ENCODE peak calls at places on chromosomes 2 and 18, in six cellular contexts. A is Caco-2, I is cardiac fibroblast, X is body of pancreas, T is PC-3, E is astrocyte of the spinal cord. U is an unnamed sample.

GRCh38 chr18:13464432-13465125 is 246.0 kb downstream of the LDLRAD4 start:
- DNase-seq in X (peak), T (no peak), I (peak), E (no peak), A (no peak), U (peak)

GRCh38 chr2:100895934-100896685 is 76.2 kb downstream of the NPAS2 start:
- DNase-seq in T (no peak), A (no peak), X (no peak), E (no peak), I (no peak), U (no peak)

GRCh38 chr18:54263904-54264336 is 5.4 kb upstream of the POLI start:
- DNase-seq in E (no peak), I (no peak), X (no peak), T (no peak), A (no peak), U (no peak)

GRCh38 chr18:24136967-24137373 is 1.9 kb upstream of the CABYR start:
- DNase-seq in I (no peak), A (no peak), T (peak), E (no peak), X (no peak), U (peak)

GRCh38 chr2:37862620-37863019 is 62.5 kb upstream of the RMDN2 start:
- DNase-seq in A (no peak), I (no peak), T (no peak), E (no peak), X (no peak), U (no peak)

GRCh38 chr18:64103979-64104378 is 44.9 kb downstream of the LINC00305 start:
- DNase-seq in T (peak), I (no peak), X (no peak), A (no peak), E (no peak), U (peak)

GRCh38 chr2:36294290-36294689 is 61.3 kb upstream of the CRIM1 start:
- DNase-seq in X (no peak), I (no peak), E (no peak), A (no peak), T (no peak), U (no peak)

GRCh38 chr2:7963787-7964186 is 718.1 kb upstream of the ID2 start:
- DNase-seq in E (no peak), T (peak), I (no peak), X (no peak), A (no peak), U (no peak)

GRCh38 chr2:26285931-26286330 is 41.2 kb downstream of the HADHB start:
- DNase-seq in X (no peak), E (no peak), I (no peak), A (no peak), T (no peak), U (no peak)

GRCh38 chr18:13548944-13549878 is 177.1 kb downstream of the FAM210A start:
- DNase-seq in E (no peak), A (no peak), X (no peak), I (no peak), T (no peak), U (no peak)

GRCh38 chr2:17254421-17254820 is 263.8 kb downstream of the RAD51AP2 start:
- DNase-seq in A (no peak), I (no peak), T (no peak), E (no peak), X (no peak), U (no peak)

GRCh38 chr2:171134624-171135230 is 26.0 kb downstream of the TLK1 start:
- DNase-seq in I (peak), E (no peak), A (no peak), T (no peak), X (no peak), U (peak)

DNA sequence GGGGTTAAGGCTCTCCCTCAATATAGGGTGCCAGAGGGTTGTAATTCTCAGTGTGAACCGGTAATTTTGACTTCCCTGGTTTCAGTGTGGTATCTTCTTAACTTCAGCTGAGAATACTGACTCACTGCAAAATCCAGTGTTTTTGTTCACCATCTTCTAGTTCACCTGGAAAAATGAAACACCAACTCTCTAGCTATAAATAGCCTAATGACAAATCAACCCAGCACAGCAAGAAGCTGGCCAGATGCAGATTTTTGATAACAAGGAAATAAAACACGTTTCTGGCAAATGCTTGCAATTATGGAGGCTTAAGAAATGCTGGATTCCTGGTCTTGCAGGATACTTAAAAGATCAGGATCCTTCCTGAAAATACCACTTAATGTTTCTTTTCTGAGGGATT is 192.3 kb downstream of the CLIP4 start:
- DNase-seq in A (no peak), I (no peak), E (no peak), X (no peak), T (peak), U (peak)
- H3K4me3 ChIP-seq in A (no peak), I (no peak), E (no peak), X (no peak), T (no peak), U (no peak)

GRCh38 chr2:185979546-185980071 is 241.0 kb downstream of the FSIP2 start:
- DNase-seq in T (peak), X (no peak), I (no peak), A (no peak), E (peak), U (no peak)
- TF ChIP-seq CTCF in T (peak), X (peak), I (no peak), A (no peak), E (no peak), U (no peak)

GRCh38 chr2:102337012-102337411 is 18.6 kb upstream of the IL18R1 start:
- DNase-seq in T (peak), E (no peak), A (no peak), X (no peak), I (peak), U (peak)
- H3K4me3 ChIP-seq in T (peak), E (no peak), A (no peak), X (no peak), I (peak), U (no peak)

GRCh38 chr2:108858894-108859293 is 72.3 kb downstream of the CCDC138 start:
- DNase-seq in T (peak), I (peak), E (peak), X (no peak), A (no peak), U (peak)

GRCh38 chr2:108852375-108852774 is 65.8 kb downstream of the CCDC138 start:
- DNase-seq in E (no peak), X (no peak), I (no peak), T (no peak), A (no peak), U (no peak)

GRCh38 chr2:108853421-108853820 is 66.8 kb downstream of the CCDC138 start:
- DNase-seq in T (no peak), E (no peak), A (no peak), X (no peak), I (peak), U (peak)

GRCh38 chr2:108854484-108854883 is 67.9 kb downstream of the CCDC138 start:
- DNase-seq in E (no peak), I (no peak), A (no peak), X (no peak), T (no peak), U (no peak)

DNA sequence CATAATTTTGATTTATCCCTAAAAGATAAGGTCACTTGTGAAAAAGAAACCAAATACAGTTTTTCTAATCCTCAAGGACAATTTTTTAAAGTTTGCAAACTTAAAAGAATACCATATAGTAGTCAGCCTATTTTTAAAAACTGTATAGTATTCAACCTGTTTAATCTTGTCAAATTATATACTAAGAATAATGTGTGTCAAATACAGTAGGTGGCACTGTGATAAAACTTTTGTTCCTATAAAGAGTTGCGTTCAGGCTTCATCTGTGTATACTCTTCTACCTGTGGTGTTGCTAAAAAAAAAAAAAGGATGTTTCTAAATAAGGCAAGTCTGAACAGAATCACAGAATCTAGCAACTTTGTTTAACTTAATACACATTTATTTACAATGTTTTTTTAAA is 68.6 kb downstream of the CCDC138 start:
- DNase-seq in X (no peak), E (peak), A (no peak), T (peak), I (peak), U (peak)
- TF ChIP-seq CTCF in X (peak), E (no peak), A (no peak), T (peak), I (no peak), U (peak)

GRCh38 chr18:49162226-49162848 is 211.6 kb upstream of the SMAD7 start:
- DNase-seq in I (no peak), T (no peak), E (no peak), A (no peak), X (no peak), U (no peak)
- H3K4me3 ChIP-seq in I (no peak), T (no peak), E (no peak), A (no peak), X (no peak), U (no peak)

DNA sequence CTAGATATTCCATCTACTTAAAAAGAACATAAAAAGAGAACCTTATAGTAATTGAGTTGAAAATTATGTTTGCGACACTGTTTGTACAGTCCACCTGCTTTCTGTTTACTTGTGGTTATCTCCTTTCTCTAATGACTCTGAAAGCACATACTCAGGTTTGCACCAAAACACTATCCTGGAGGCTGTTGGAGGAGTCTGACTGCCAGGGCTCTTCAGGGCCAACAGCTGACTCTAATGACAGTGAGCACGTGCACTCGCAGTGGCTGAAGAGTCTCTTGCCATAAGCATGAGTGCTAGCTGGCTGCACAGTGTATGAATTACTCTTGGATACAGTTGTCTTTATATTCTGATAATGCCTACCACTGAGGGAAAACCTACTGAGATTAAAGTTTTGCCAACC is 16.7 kb upstream of the GLS start:
- DNase-seq in E (no peak), T (no peak), X (peak), I (no peak), A (peak), U (no peak)
- TF ChIP-seq CTCF in E (no peak), T (no peak), X (no peak), I (no peak), A (no peak), U (no peak)

GRCh38 chr2:153105829-153106578 is 372.6 kb downstream of the RPRM start:
- DNase-seq in E (no peak), I (no peak), A (no peak), T (no peak), X (no peak), U (no peak)

GRCh38 chr2:153096272-153096671 is 377.9 kb downstream of the ARL6IP6 start:
- DNase-seq in A (no peak), X (no peak), E (no peak), I (no peak), T (no peak), U (no peak)

GRCh38 chr2:153098073-153098472 is 379.7 kb downstream of the ARL6IP6 start:
- DNase-seq in E (no peak), I (no peak), X (no peak), A (no peak), T (no peak), U (no peak)

GRCh38 chr2:153101187-153101586 is 377.4 kb downstream of the RPRM start:
- DNase-seq in A (no peak), I (no peak), E (no peak), X (no peak), T (no peak), U (no peak)

GRCh38 chr2:153100139-153100538 is 378.4 kb downstream of the RPRM start:
- DNase-seq in A (no peak), T (no peak), X (no peak), E (no peak), I (no peak), U (no peak)
- H3K4me3 ChIP-seq in A (no peak), T (no peak), X (no peak), E (no peak), I (no peak), U (no peak)

GRCh38 chr2:20666364-20667150 is at the start of gene GDF7:
- DNase-seq in X (peak), I (no peak), A (no peak), T (no peak), E (no peak), U (no peak)
- TF ChIP-seq CTCF in X (peak), I (peak), A (peak), T (peak), E (peak), U (peak)

DNA sequence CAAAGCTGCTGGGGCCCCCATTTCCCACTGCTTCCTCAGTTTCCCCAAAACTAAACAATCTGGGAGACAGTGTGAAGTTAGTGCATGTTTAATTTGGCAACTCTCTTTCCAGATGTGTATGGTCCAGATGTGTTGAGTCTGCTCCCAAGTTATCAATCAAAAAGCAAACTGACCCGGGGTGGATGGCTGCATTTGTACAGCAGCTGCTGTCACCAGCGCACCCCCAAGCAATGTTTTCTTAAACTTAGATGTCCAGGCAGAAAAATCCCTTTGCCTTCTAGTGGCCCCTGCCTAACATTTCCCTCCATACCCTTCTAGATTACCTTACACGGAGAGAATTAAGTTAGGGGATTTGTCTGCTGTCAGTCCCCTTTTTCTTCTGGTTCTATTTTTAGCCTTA is 137.0 kb downstream of the COPS8 start:
- DNase-seq in E (no peak), X (no peak), T (no peak), I (peak), A (no peak), U (no peak)
- H3K4me3 ChIP-seq in E (no peak), X (no peak), T (no peak), I (no peak), A (no peak), U (no peak)

DNA sequence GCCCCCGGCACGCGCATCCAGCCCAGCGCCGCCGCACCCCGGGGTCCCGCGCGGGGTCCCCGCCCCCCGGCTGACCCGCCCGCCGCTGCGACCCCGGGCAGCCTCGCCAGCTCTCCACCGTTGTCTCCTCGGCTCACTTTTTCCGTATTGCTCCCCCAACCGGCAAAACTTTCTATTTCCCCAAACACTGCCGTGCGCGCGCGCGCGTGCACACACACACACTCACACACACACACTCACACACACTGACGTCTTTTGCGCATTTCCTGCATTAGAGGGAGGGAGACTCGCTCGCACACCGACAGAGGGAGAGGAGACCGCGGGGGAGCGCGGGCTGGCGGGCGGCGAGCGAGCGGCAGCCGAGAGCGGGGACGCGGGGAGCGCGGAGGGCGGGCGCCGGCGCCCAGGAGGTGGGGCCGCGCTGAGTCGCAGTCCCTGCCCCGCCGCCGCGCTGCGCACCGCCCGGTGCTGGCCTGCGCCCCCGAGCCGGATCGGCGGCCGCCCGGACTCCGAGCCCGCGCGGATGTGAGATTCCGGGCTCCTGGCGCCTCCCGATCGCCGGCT is 542 bp upstream of the PRKCE start:
- DNase-seq in E (peak), A (peak), X (peak), I (peak), T (peak), U (peak)
- TF ChIP-seq CTCF in E (peak), A (peak), X (peak), I (peak), T (peak), U (peak)